ENCODE peak calls at places on chromosomes 5 and 9, in ten cellular contexts. H, S, J, U, V, A, G, C, O and D are unnamed samples. For H3K4me1, the result is how much of the 10 kb centered on the place peaks cover.

GRCh38 chr5:179336126-179336870 is 9.0 kb downstream of the ADAMTS2 start:
- DNase-seq in V (no peak), H (no peak), A (peak), U (no peak), S (no peak), G (peak), O (no peak), J (no peak), C (no peak), D (no peak)

GRCh38 chr5:124979174-124979573 is 232.7 kb upstream of the ZNF608 start:
- DNase-seq in O (no peak), A (no peak), U (no peak), G (no peak), C (no peak), S (no peak), V (no peak), H (no peak), J (no peak), D (no peak)

GRCh38 chr5:140996055-140996454 is 29.8 kb downstream of the PCDHAC2 start:
- DNase-seq in C (no peak), S (no peak), H (no peak), G (no peak), V (no peak), O (no peak), J (no peak), U (no peak), A (no peak), D (no peak)

GRCh38 chr9:120065151-120065550 is 514.8 kb downstream of the CDK5RAP2 start:
- DNase-seq in A (no peak), O (no peak), U (no peak), H (no peak), C (no peak), V (no peak), G (no peak), S (no peak), J (no peak), D (no peak)

GRCh38 chr5:159619826-159620225 is 289.5 kb upstream of the IL12B start:
- DNase-seq in O (no peak), S (no peak), A (no peak), C (no peak), J (no peak), V (no peak), U (no peak), G (no peak), H (no peak), D (no peak)

GRCh38 chr9:5493597-5494511 is 16.5 kb upstream of the PDCD1LG2 start:
- DNase-seq in O (no peak), U (no peak), V (no peak), A (peak), C (peak), G (no peak), S (no peak), J (peak), H (no peak), D (no peak)

GRCh38 chr9:109766351-109766750 is 13.6 kb upstream of the PALM2AKAP2 start:
- DNase-seq in A (no peak), U (no peak), H (no peak), O (no peak), J (no peak), S (no peak), G (no peak), C (no peak), V (no peak), D (no peak)

GRCh38 chr9:69460002-69460401 is 135.0 kb downstream of the ENTREP1 start:
- DNase-seq in S (no peak), G (no peak), H (no peak), V (no peak), U (no peak), O (no peak), C (no peak), J (no peak), A (no peak), D (no peak)

GRCh38 chr9:127249877-127250276 is 14.7 kb upstream of the GARNL3 start:
- DNase-seq in U (no peak), H (no peak), A (no peak), O (no peak), J (no peak), S (no peak), C (no peak), V (no peak), G (no peak), D (no peak)

GRCh38 chr9:88978034-88978433 is 13.2 kb upstream of the S1PR3 start:
- DNase-seq in C (no peak), G (no peak), U (no peak), A (no peak), O (no peak), H (no peak), S (no peak), J (no peak), V (no peak), D (no peak)

GRCh38 chr5:116271432-116271831 is 186.6 kb downstream of the COMMD10 start:
- DNase-seq in G (no peak), A (no peak), S (no peak), H (no peak), C (no peak), J (no peak), O (no peak), V (no peak), U (no peak), D (no peak)

GRCh38 chr9:4970970-4971641 is 14.0 kb upstream of the JAK2 start:
- DNase-seq in V (no peak), S (no peak), G (no peak), O (no peak), A (no peak), H (no peak), C (no peak), J (peak), U (no peak), D (peak)

GRCh38 chr5:154077692-154078091 is 38.9 kb downstream of the MFAP3 start:
- DNase-seq in S (no peak), U (no peak), J (no peak), C (peak), G (no peak), O (no peak), H (no peak), V (no peak), A (no peak), D (peak)

DNA sequence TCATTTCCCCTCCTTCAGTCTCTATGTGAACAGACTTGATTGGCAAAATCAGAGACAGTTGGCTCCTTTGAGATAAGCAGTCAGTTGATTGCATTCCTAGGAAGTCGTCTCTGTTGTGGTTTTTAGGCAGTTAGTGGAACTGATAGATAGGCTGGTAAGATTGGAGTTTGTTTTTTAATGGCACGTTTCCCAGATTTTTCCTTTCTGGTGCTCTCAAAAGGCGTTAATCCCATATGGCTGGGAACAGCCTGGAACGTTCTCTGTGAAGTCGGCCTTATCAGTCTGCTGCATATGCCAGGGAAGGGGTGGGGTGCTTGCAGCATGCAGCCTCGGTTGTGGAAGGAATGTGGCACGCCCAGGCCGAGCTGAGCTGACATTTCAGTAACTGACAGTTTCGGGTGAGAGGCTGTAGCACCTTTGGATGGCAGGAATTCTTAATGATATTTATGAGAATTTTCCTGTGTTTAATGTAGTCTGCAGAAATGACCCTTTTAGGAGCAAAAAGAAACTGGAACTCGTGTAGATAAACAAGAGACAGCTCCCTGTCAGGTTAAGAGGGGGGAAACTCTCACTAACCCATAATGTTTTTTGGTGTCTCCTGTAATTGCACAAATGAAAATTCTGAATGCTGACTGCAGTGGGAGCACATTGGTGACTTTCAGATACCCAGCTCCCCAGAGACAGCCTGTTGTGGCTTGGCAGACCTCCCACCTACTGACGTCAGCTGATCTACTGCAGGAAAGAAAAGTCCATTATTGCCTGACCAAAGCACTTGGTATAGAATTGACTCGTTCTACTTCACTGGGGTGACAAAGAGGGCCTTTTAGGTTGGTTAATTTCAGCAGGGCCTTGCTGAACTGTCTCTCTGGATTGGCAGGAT is 6.3 kb downstream of the SPTAN1 start:
- DNase-seq in C (peak), G (peak), S (peak), H (peak), V (peak), O (peak), U (no peak), J (peak), A (peak), D (peak)
- H3K4me1 ChIP-seq in C (under half), G (half or more), S (under half), H (half or more), V (half or more), O (half or more), U (half or more), J (under half), A (under half), D (half or more)

GRCh38 chr9:121738969-121739368 is 87.5 kb downstream of the DAB2IP start:
- DNase-seq in U (no peak), O (no peak), S (no peak), A (no peak), H (no peak), G (no peak), C (no peak), V (no peak), J (no peak), D (peak)
- H3K4me1 ChIP-seq in U (under half), O (under half), S (under half), A (under half), H (half or more), G (under half), C (under half), V (half or more), J (under half), D (half or more)

GRCh38 chr9:133712221-133713100 is 25.7 kb downstream of the SARDH start:
- DNase-seq in C (no peak), J (no peak), H (peak), S (peak), V (peak), O (no peak), A (peak), U (no peak), G (peak), D (no peak)
- H3K4me1 ChIP-seq in C (under half), J (under half), H (under half), S (under half), V (under half), O (under half), A (under half), U (under half), G (under half), D (under half)

GRCh38 chr5:171314728-171315385 is 5.8 kb downstream of the TLX3 start:
- DNase-seq in S (no peak), H (peak), J (no peak), U (no peak), A (peak), O (no peak), C (peak), V (no peak), G (no peak), D (no peak)

GRCh38 chr5:171317225-171317624 is 8.2 kb downstream of the TLX3 start:
- DNase-seq in J (no peak), O (no peak), S (no peak), C (no peak), U (no peak), V (no peak), A (no peak), H (no peak), G (no peak), D (no peak)

GRCh38 chr5:171315925-171316257 is 6.8 kb downstream of the TLX3 start:
- DNase-seq in A (no peak), U (no peak), G (no peak), H (peak), S (no peak), O (no peak), C (no peak), J (no peak), V (no peak), D (no peak)

GRCh38 chr5:171316258-171317121 is 7.4 kb downstream of the TLX3 start:
- DNase-seq in J (no peak), U (no peak), A (no peak), O (no peak), S (no peak), C (no peak), G (no peak), H (peak), V (no peak), D (no peak)

DNA sequence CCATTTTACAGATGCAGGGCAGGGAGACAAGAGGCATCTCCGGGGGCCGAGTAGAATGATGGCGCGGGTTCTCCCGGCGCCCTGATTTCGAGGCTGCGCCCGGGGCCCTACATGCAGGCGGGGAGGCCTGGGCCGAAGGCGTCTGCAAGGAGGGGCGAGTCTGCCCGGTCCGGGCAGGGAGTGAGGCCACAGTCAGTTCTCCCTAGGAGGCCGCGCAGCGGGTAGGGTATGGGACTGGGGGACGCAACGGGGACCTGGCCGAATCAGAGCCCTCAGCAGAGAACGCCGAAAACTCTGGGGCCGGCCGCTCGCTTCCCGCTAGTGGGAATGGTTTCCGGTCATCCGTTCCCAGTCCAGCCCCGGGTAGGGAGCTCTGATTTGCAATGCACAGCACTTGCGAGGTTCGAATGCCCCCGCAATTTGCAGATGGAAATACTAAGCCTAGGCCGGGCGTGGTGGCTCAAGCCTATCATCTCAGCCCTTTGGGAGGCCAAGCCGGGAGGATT is 6.4 kb downstream of the TLX3 start:
- DNase-seq in J (no peak), C (no peak), G (no peak), S (no peak), A (no peak), U (no peak), V (no peak), H (peak), O (no peak), D (no peak)
- H3K4me1 ChIP-seq in J (under half), C (under half), G (under half), S (under half), A (under half), U (under half), V (half or more), H (under half), O (under half), D (under half)

GRCh38 chr5:38468978-38469706 is 87.3 kb downstream of the LIFR start:
- DNase-seq in A (peak), S (peak), H (no peak), U (no peak), V (peak), O (no peak), J (no peak), G (no peak), C (peak), D (no peak)
- H3K4me1 ChIP-seq in A (under half), S (under half), H (under half), U (under half), V (half or more), O (under half), J (under half), G (under half), C (under half), D (under half)

DNA sequence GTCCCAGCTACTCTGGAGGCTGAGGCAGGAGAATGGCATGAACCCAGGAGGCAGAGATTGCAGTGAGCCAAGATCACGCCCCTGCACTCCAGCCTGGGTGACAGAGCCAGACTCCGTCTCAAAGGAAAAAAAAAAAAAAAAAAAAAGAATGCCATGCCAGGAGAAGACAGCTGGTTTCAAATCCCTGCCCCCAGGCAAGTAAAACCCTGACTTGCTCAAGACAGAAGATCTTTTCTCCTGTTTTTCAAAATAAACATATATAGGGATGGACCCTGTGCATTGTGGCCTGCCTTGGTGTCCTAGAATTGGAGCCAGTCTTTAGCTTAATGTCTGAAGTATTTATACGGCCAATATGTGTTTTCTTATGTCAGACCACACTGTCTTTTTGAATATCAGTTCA is 177.1 kb downstream of the NR3C1 start:
- DNase-seq in U (no peak), V (no peak), J (no peak), A (no peak), H (no peak), O (no peak), C (no peak), S (no peak), G (no peak), D (no peak)
- H3K4me1 ChIP-seq in U (under half), V (under half), J (under half), A (under half), H (under half), O (under half), C (under half), S (under half), G (under half), D (under half)

DNA sequence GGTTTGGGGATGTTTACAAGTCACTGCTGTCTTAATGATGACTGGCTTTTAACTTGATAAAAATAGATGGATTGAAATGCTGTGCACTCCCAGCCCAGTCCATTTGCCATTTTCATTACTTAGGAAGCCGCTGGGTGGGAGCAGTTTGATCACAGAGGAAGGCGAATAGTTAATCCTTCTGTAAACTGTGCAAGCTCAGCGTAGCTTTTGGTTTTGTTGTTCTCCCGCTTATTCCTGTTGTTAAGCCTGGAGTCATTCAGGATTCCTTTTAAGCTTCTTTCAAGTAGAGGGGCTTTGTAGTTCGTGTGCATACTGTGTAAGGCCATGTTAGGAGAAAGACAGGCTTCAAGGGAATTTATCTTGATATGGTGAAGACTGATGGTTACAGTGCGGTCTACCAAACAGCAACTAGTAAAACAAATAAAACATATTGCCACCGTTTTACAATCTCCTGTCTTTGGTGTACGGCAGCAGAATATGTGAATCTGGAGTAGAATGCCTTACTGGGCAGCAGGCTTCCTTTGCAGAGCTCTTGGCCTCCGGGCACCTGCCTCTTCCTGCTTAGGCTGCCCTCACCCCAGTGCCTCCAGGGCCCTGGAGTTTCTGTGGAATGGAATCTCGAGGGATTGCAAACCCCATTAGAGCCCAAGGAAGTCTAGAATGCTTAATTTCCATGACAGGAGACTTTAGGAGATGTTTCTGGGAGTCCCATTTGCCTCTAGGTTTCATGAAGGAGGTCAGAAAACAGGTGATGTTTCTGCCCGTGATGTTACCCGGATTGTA is 141.4 kb downstream of the TRIO start:
- DNase-seq in A (no peak), U (no peak), O (no peak), J (no peak), G (no peak), H (no peak), S (no peak), V (no peak), C (no peak), D (no peak)
- H3K4me1 ChIP-seq in A (under half), U (under half), O (under half), J (under half), G (under half), H (under half), S (under half), V (under half), C (under half), D (under half)

GRCh38 chr5:173925449-173926071 is 37.4 kb downstream of the CPEB4 start:
- DNase-seq in C (no peak), G (peak), A (peak), U (peak), O (peak), S (no peak), V (no peak), J (no peak), H (no peak), D (no peak)
- H3K4me1 ChIP-seq in C (under half), G (under half), A (under half), U (half or more), O (under half), S (under half), V (half or more), J (under half), H (half or more), D (half or more)